ENCODE peak calls at places on chromosomes 4 and X, in five cellular contexts. W is A549, B is IMR-90, D is GM12878, A is K562. R is an unnamed sample.

GRCh38 chrX:131723646-131724045 is 179.8 kb downstream of the OR13H1 start:
- DNase-seq in A (no peak), W (no peak), B (no peak), D (no peak), R (no peak)

GRCh38 chr4:2406406-2406805 is 12.0 kb downstream of the ZFYVE28 start:
- DNase-seq in A (no peak), B (no peak), D (no peak), W (no peak), R (no peak)

GRCh38 chr4:182862166-182862875 is 54.9 kb downstream of the DCTD start:
- DNase-seq in B (no peak), W (no peak), A (no peak), D (no peak), R (peak)

GRCh38 chr4:40719008-40719623 is 30.6 kb upstream of the NSUN7 start:
- DNase-seq in W (peak), A (no peak), D (peak), B (peak), R (peak)

GRCh38 chr4:4673070-4673469 is 131.2 kb upstream of the STX18 start:
- DNase-seq in W (peak), D (no peak), A (peak), B (no peak), R (no peak)

GRCh38 chr4:52051615-52052474 is 741 bp downstream of the SPATA18 start:
- DNase-seq in W (peak), A (no peak), D (no peak), B (peak), R (peak)

GRCh38 chr4:159206427-159206871 is 103.6 kb downstream of the RAPGEF2 start:
- DNase-seq in A (no peak), W (no peak), D (peak), B (peak), R (no peak)

GRCh38 chr4:87497141-87497540 is 32.0 kb downstream of the SPARCL1 start:
- DNase-seq in A (peak), D (no peak), B (no peak), W (peak), R (no peak)

GRCh38 chr4:143986173-143986572 is 33.0 kb downstream of the GYPB start:
- DNase-seq in B (no peak), A (no peak), W (no peak), D (no peak), R (no peak)

GRCh38 chrX:12170755-12171154 is 32.5 kb downstream of the FRMPD4 start:
- DNase-seq in B (no peak), A (no peak), W (no peak), D (no peak), R (no peak)

GRCh38 chr4:141158219-141158618 is 24.9 kb upstream of the RNF150 start:
- DNase-seq in A (peak), W (peak), D (no peak), B (peak), R (peak)

GRCh38 chr4:119733431-119733830 is 104.8 kb upstream of the PDE5A start:
- DNase-seq in A (no peak), W (no peak), D (no peak), B (peak), R (no peak)

GRCh38 chr4:1981251-1982055 is 27.3 kb downstream of the NELFA start:
- DNase-seq in D (no peak), B (peak), A (peak), W (peak), R (no peak)

GRCh38 chr4:19239565-19239964 is 1012.1 kb upstream of the SLIT2 start:
- DNase-seq in D (no peak), B (peak), A (no peak), W (no peak), R (no peak)

GRCh38 chrX:109040057-109040456 is 303.7 kb upstream of the IRS4 start:
- DNase-seq in B (no peak), A (no peak), W (no peak), D (no peak), R (no peak)

GRCh38 chrX:110188701-110189558 is 129.0 kb downstream of the AMMECR1 start:
- DNase-seq in A (no peak), D (no peak), W (no peak), B (peak), R (no peak)

GRCh38 chr4:17561195-17561909 is 15.6 kb upstream of the LAP3 start:
- DNase-seq in A (no peak), D (no peak), B (peak), W (no peak), R (no peak)

GRCh38 chr4:163486321-163486720 is 8.2 kb upstream of the TMA16 start:
- DNase-seq in B (no peak), D (no peak), A (no peak), W (no peak), R (no peak)

GRCh38 chr4:38154681-38155588 is 194.7 kb downstream of the PTTG2 start:
- DNase-seq in D (no peak), W (peak), B (no peak), A (no peak), R (no peak)

GRCh38 chr4:103915224-103915869 is 195.6 kb upstream of the TACR3 start:
- DNase-seq in A (peak), D (peak), B (no peak), W (peak), R (peak)

GRCh38 chr4:186643501-186644315 is 79.9 kb downstream of the FAT1 start:
- DNase-seq in A (no peak), W (peak), D (no peak), B (peak), R (peak)

GRCh38 chr4:118221193-118221800 is 131.5 kb downstream of the PRSS12 start:
- DNase-seq in D (no peak), A (no peak), B (peak), W (no peak), R (no peak)

GRCh38 chr4:124939908-124940307 is 227.4 kb upstream of the ANKRD50 start:
- DNase-seq in A (no peak), W (no peak), D (no peak), B (no peak), R (no peak)

GRCh38 chr4:70915048-70915815 is 13.1 kb downstream of the MOB1B start:
- DNase-seq in A (no peak), B (peak), D (no peak), W (no peak), R (no peak)

GRCh38 chr4:138632856-138633255 is 382.7 kb upstream of the NOCT start:
- DNase-seq in B (no peak), D (no peak), A (no peak), W (no peak), R (no peak)

GRCh38 chr4:87092389-87093141 is 127.9 kb downstream of the KLHL8 start:
- DNase-seq in B (peak), W (peak), A (peak), D (no peak), R (peak)

GRCh38 chr4:138412847-138413246 is 170.7 kb upstream of the SLC7A11 start:
- DNase-seq in A (no peak), W (no peak), D (no peak), B (no peak), R (no peak)

GRCh38 chrX:39576081-39576701 is 521.6 kb downstream of the BCOR start:
- DNase-seq in A (no peak), B (no peak), D (no peak), W (no peak), R (no peak)

GRCh38 chr4:123235431-123235830 is 161.2 kb upstream of the SPRY1 start:
- DNase-seq in D (no peak), B (peak), A (no peak), W (no peak), R (no peak)

GRCh38 chrX:34528081-34528480 is 129.0 kb downstream of the TMEM47 start:
- DNase-seq in B (no peak), W (no peak), A (no peak), D (no peak), R (no peak)

GRCh38 chrX:15815779-15816452 is 25.6 kb downstream of the ZRSR2 start:
- DNase-seq in W (peak), D (peak), A (peak), B (peak), R (peak)

GRCh38 chr4:119314356-119314755 is 7.6 kb downstream of the FABP2 start:
- DNase-seq in A (no peak), B (peak), D (no peak), W (peak), R (peak)

GRCh38 chr4:89469930-89470375 is 162.4 kb upstream of the GPRIN3 start:
- DNase-seq in A (no peak), D (peak), B (peak), W (peak), R (no peak)

GRCh38 chr4:23889368-23889767 is 479 bp downstream of the PPARGC1A start:
- DNase-seq in D (no peak), W (no peak), A (no peak), B (no peak), R (no peak)

GRCh38 chr4:7332216-7333023 is 102.3 kb downstream of the PSAPL1 start:
- DNase-seq in W (peak), A (no peak), B (peak), D (no peak), R (no peak)

GRCh38 chrX:85503258-85504158 is 124.0 kb upstream of the POF1B start:
- DNase-seq in B (no peak), A (no peak), D (no peak), W (no peak), R (no peak)

GRCh38 chr4:174467107-174467506 is 55.2 kb downstream of the HPGD start:
- DNase-seq in A (no peak), D (no peak), W (no peak), B (no peak), R (no peak)

GRCh38 chr4:71126719-71127118 is 133.3 kb downstream of the DCK start:
- DNase-seq in B (peak), A (no peak), D (no peak), W (peak), R (peak)

GRCh38 chr4:99810536-99810935 is 6.1 kb upstream of the DAPP1 start:
- DNase-seq in D (no peak), B (no peak), W (no peak), A (no peak), R (no peak)

GRCh38 chr4:99807666-99808065 is 9.0 kb upstream of the DAPP1 start:
- DNase-seq in A (no peak), D (no peak), W (no peak), B (no peak), R (no peak)

GRCh38 chr4:99806545-99806944 is 10.1 kb upstream of the DAPP1 start:
- DNase-seq in D (no peak), B (no peak), A (no peak), W (no peak), R (no peak)

GRCh38 chr4:99809326-99809725 is 7.3 kb upstream of the DAPP1 start:
- DNase-seq in A (no peak), D (no peak), W (no peak), B (no peak), R (no peak)

GRCh38 chr4:99808260-99808857 is 8.3 kb upstream of the DAPP1 start:
- DNase-seq in B (peak), W (peak), D (no peak), A (peak), R (peak)
- TF ChIP-seq RFX5 in B (no peak), W (no peak), D (no peak), A (no peak), R (no peak)

GRCh38 chrX:69501433-69501832 is 2.7 kb upstream of the NALF2 start:
- DNase-seq in A (no peak), D (no peak), W (peak), B (no peak), R (peak)
- TF ChIP-seq RFX5 in A (no peak), D (no peak), W (no peak), B (no peak), R (no peak)

GRCh38 chr4:15402146-15402545 is 25.7 kb upstream of the C1QTNF7 start:
- DNase-seq in B (peak), D (no peak), W (no peak), A (no peak), R (no peak)

GRCh38 chr4:15400276-15400675 is 27.6 kb upstream of the C1QTNF7 start:
- DNase-seq in D (no peak), A (no peak), W (no peak), B (no peak), R (no peak)

GRCh38 chr4:15398732-15399131 is 29.1 kb upstream of the C1QTNF7 start:
- DNase-seq in D (no peak), W (no peak), A (no peak), B (no peak), R (no peak)

GRCh38 chr4:15402974-15403373 is 24.9 kb upstream of the C1QTNF7 start:
- DNase-seq in W (no peak), A (no peak), B (no peak), D (no peak), R (no peak)

DNA sequence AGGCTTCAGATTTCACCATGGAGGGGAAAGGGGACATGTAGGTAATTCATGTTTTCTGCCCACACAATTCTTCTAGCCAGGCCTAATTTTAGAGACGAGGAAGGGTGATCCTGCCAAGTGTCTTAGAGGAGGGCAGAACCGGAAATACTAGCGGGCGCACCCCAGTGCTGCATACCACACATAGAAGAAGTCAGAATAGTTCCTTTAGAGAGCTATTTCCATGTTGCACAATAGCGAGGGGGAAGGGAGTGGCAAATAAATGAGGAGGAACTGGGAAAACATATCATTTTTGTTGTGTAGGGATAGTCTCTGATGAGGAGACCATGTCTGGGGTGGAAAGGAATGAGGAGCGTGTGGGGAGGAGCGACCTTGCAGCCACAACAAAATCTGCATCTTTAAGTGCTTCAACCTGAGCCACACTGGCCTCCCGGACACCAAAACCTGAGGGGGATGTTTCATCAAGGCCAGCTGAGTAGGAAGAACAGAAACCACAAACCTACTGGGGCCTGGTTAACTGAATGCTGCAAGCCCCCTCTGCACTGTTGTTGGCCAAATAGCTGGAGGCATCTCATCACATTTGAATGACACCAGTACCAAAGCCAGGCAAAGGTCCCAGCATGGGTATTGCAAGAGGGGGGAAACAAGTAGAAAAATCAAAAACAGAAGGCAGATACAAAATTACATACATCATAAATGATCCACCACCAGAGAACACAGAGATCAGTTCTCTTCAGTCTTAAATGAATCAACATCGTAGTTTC is 26.7 kb upstream of the C1QTNF7 start:
- DNase-seq in B (peak), A (no peak), D (no peak), W (peak), R (no peak)
- TF ChIP-seq RFX5 in B (no peak), A (no peak), D (no peak), W (no peak), R (no peak)

GRCh38 chrX:40780123-40780522 is 44.8 kb upstream of the MED14 start:
- DNase-seq in W (no peak), D (no peak), A (no peak), B (no peak), R (no peak)

GRCh38 chrX:40778861-40779575 is 43.7 kb upstream of the MED14 start:
- DNase-seq in B (peak), A (no peak), W (no peak), D (no peak), R (no peak)

DNA sequence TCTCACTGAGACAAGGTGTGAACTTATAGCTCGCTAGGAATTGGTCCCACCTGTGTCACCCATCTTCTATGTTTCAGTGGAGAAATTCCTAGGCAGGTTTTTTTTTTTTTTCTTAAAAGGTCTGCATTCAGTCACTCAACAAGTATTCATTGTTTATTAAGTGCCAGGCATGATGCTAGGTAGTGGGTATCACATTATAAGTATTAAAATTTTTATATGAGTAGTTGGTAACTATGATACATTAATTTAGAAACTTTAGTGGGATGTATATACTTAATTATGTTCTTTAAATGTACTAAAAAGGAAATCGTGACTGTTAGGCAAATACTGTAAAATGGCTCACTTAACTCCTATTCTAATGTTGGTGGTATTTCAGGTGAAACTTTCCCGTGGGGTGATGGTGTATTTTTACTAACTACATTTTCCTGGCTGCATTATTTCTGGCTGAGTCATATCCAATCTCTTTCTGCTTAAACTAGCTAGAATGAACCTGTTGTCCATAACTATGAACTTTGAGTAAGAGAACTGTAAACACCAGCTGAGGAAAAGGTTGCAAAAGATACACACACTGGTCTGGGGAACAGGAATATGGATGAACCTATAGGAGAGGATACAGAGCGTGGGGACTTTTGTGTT is 49.3 kb upstream of the MED14 start:
- DNase-seq in A (no peak), D (no peak), W (peak), B (peak), R (peak)
- TF ChIP-seq RFX5 in A (no peak), D (no peak), W (no peak), B (no peak), R (no peak)